ENCODE peak calls at places on chromosomes 11 and 22, in nine cellular contexts. K, S, F, Z, P, A, Y, M and T are unnamed samples.

GRCh38 chr11:43245471-43245870 is 66.3 kb upstream of the API5 start:
- DNase-seq in K (no peak), S (no peak), F (no peak), Z (no peak), P (peak), A (peak), Y (no peak), M (no peak), T (no peak)

GRCh38 chr22:32623943-32624342 is 149.3 kb downstream of the FBXO7 start:
- DNase-seq in K (peak), S (no peak), F (no peak), Z (no peak), P (peak), A (peak), Y (no peak), M (no peak), T (peak)

GRCh38 chr22:45254789-45255261 is 14.1 kb upstream of the KIAA0930 start:
- DNase-seq in K (no peak), S (no peak), F (no peak), Z (no peak), P (no peak), A (no peak), Y (no peak), M (no peak), T (no peak)

GRCh38 chr11:5600374-5600851 is 4.0 kb downstream of the TRIM6 start:
- DNase-seq in K (peak), S (peak), F (peak), Z (no peak), P (peak), A (peak), Y (peak), M (peak), T (peak)

GRCh38 chr11:102081313-102081712 is 28.9 kb upstream of the YAP1 start:
- DNase-seq in K (no peak), S (no peak), F (no peak), Z (no peak), P (no peak), A (no peak), Y (no peak), M (no peak), T (no peak)

GRCh38 chr22:32444068-32444467 is 20.2 kb downstream of the BPIFC start:
- DNase-seq in K (peak), S (no peak), F (peak), Z (peak), P (no peak), A (peak), Y (peak), M (no peak), T (no peak)

GRCh38 chr11:8268530-8269461 is 5.1 kb upstream of the LMO1 start:
- DNase-seq in K (no peak), S (no peak), F (no peak), Z (no peak), P (no peak), A (no peak), Y (peak), M (peak), T (no peak)

GRCh38 chr11:125370561-125371389 is 125.3 kb downstream of the FEZ1 start:
- DNase-seq in K (no peak), S (no peak), F (no peak), Z (no peak), P (no peak), A (no peak), Y (peak), M (no peak), T (peak)

GRCh38 chr11:66341502-66342126 is 3.3 kb downstream of the BRMS1 start:
- DNase-seq in K (no peak), S (peak), F (no peak), Z (no peak), P (no peak), A (no peak), Y (no peak), M (no peak), T (no peak)

GRCh38 chr11:44493929-44494328 is 71.5 kb upstream of the CD82 start:
- DNase-seq in K (no peak), S (no peak), F (no peak), Z (no peak), P (no peak), A (no peak), Y (no peak), M (peak), T (no peak)

GRCh38 chr11:48123249-48123875 is 93.2 kb upstream of the OR4B1 start:
- DNase-seq in K (no peak), S (no peak), F (no peak), Z (no peak), P (no peak), A (no peak), Y (no peak), M (no peak), T (no peak)

GRCh38 chr22:50587407-50587806 is 4.8 kb upstream of the CHKB start:
- DNase-seq in K (no peak), S (no peak), F (no peak), Z (no peak), P (no peak), A (no peak), Y (no peak), M (no peak), T (no peak)

GRCh38 chr11:132559371-132560036 is 972.8 kb downstream of the OPCML start:
- DNase-seq in K (no peak), S (no peak), F (no peak), Z (no peak), P (no peak), A (no peak), Y (no peak), M (no peak), T (no peak)

GRCh38 chr22:29328566-29329500 is 13.3 kb upstream of the RASL10A start:
- DNase-seq in K (no peak), S (peak), F (no peak), Z (no peak), P (no peak), A (no peak), Y (no peak), M (no peak), T (no peak)

GRCh38 chr11:71194702-71195101 is 57.7 kb downstream of the SHANK2 start:
- DNase-seq in K (no peak), S (no peak), F (no peak), Z (no peak), P (no peak), A (no peak), Y (peak), M (no peak), T (no peak)

GRCh38 chr11:46979358-46979757 is 42.8 kb downstream of the CSTPP1 start:
- DNase-seq in K (no peak), S (no peak), F (no peak), Z (no peak), P (no peak), A (no peak), Y (no peak), M (no peak), T (no peak)

GRCh38 chr11:6413791-6414231 is 5.1 kb downstream of the APBB1 start:
- DNase-seq in K (no peak), S (no peak), F (no peak), Z (no peak), P (no peak), A (no peak), Y (no peak), M (peak), T (no peak)

GRCh38 chr22:26406118-26406517 is 22.9 kb upstream of the ASPHD2 start:
- DNase-seq in K (peak), S (no peak), F (no peak), Z (no peak), P (no peak), A (no peak), Y (no peak), M (no peak), T (no peak)

GRCh38 chr11:7488681-7489080 is 3.4 kb downstream of the OLFML1 start:
- DNase-seq in K (no peak), S (no peak), F (no peak), Z (no peak), P (no peak), A (no peak), Y (no peak), M (no peak), T (no peak)

GRCh38 chr11:94330789-94331188 is 26.4 kb downstream of the IZUMO1R start:
- DNase-seq in K (no peak), S (no peak), F (no peak), Z (peak), P (no peak), A (no peak), Y (no peak), M (no peak), T (no peak)

GRCh38 chr22:17753401-17753989 is 20.8 kb downstream of the BID start:
- DNase-seq in K (no peak), S (no peak), F (no peak), Z (peak), P (no peak), A (no peak), Y (no peak), M (no peak), T (no peak)

GRCh38 chr11:128784059-128784804 is 82.9 kb downstream of the KCNJ1 start:
- DNase-seq in K (no peak), S (no peak), F (no peak), Z (no peak), P (no peak), A (no peak), Y (no peak), M (no peak), T (no peak)

GRCh38 chr11:59157433-59157832 is 14.5 kb upstream of the DTX4 start:
- DNase-seq in K (no peak), S (no peak), F (no peak), Z (no peak), P (no peak), A (no peak), Y (no peak), M (no peak), T (no peak)

GRCh38 chr11:3614742-3615171 is 27.0 kb downstream of the ART5 start:
- DNase-seq in K (no peak), S (no peak), F (no peak), Z (no peak), P (no peak), A (no peak), Y (no peak), M (no peak), T (no peak)

GRCh38 chr11:94128171-94128745 is 383 bp upstream of the PANX1 start:
- DNase-seq in K (no peak), S (peak), F (peak), Z (no peak), P (no peak), A (no peak), Y (no peak), M (no peak), T (no peak)

GRCh38 chr11:78647986-78648875 is 73.6 kb upstream of the NARS2 start:
- DNase-seq in K (no peak), S (no peak), F (no peak), Z (no peak), P (no peak), A (no peak), Y (no peak), M (no peak), T (no peak)

GRCh38 chr22:37178350-37179125 is 9.5 kb downstream of the C1QTNF6 start:
- DNase-seq in K (peak), S (peak), F (no peak), Z (peak), P (no peak), A (no peak), Y (peak), M (no peak), T (peak)

GRCh38 chr11:36186340-36186739 is 102.9 kb downstream of the COMMD9 start:
- DNase-seq in K (no peak), S (no peak), F (no peak), Z (no peak), P (no peak), A (no peak), Y (no peak), M (no peak), T (peak)

GRCh38 chr22:49079743-49080500 is 747.8 kb downstream of the BRD1 start:
- DNase-seq in K (no peak), S (no peak), F (no peak), Z (no peak), P (no peak), A (no peak), Y (no peak), M (no peak), T (no peak)

DNA sequence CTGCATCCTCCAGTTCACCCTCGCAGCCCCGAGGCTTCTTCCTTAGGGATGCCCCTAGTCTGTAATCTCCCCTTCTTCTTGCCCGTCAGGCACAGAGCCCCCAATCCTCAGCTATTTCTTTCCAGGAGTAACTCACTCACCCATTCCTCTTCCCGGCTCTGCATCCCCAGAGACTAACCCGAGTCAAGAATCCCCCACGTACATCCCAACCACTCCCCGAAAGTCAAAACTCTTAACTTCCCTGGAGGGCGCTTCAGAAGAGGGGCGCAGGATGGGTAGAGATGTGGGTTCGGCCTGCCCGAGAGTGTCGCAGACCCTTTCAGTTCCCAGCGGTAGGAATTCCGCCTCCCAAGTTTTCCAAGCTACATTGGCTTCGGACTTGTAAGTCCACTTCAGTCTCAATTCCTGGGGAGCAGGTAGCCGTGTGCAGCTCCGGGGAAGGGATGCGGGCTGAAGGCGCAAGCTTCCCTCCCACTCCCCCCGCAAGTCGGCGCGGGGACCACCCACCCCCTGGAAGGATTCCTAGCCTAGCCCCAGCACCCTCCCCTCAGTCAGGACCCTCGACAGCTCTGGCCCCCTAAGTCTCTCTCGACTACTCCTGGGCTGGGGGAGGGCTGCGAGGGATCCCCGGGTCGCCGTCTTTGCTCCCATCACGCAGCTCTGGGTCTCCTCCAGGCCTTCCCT is 871 bp downstream of the BDNF start:
- DNase-seq in K (no peak), S (no peak), F (no peak), Z (no peak), P (no peak), A (no peak), Y (no peak), M (peak), T (no peak)
- TF ChIP-seq CTCF in K (no peak), S (no peak), F (no peak), Z (peak), P (no peak), A (no peak), Y (no peak), M (no peak), T (peak)

DNA sequence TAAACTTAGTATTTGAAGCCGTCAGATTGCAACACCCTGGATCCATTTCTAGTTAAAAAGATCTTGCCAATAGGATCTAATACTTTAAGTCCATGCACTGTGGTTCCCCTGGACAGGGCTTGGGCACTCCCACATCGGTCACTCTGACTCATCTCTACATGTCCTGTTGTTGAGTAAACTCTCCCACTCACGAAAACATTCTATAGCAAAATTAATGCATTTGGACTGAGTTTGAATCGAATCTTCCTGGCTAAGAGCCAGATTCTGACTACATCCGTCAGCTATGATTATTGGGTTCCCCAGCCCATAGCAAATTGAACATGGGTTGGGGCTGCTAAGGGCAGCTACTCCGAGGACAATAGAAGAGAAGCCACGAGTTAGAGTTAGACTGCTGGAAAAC is 182.1 kb upstream of the SORL1-AS1 start:
- DNase-seq in K (no peak), S (no peak), F (no peak), Z (no peak), P (no peak), A (no peak), Y (no peak), M (no peak), T (no peak)
- H3K4me3 ChIP-seq in K (no peak), S (no peak), F (no peak), Z (no peak), P (no peak), A (no peak), Y (no peak), M (no peak), T (no peak)

DNA sequence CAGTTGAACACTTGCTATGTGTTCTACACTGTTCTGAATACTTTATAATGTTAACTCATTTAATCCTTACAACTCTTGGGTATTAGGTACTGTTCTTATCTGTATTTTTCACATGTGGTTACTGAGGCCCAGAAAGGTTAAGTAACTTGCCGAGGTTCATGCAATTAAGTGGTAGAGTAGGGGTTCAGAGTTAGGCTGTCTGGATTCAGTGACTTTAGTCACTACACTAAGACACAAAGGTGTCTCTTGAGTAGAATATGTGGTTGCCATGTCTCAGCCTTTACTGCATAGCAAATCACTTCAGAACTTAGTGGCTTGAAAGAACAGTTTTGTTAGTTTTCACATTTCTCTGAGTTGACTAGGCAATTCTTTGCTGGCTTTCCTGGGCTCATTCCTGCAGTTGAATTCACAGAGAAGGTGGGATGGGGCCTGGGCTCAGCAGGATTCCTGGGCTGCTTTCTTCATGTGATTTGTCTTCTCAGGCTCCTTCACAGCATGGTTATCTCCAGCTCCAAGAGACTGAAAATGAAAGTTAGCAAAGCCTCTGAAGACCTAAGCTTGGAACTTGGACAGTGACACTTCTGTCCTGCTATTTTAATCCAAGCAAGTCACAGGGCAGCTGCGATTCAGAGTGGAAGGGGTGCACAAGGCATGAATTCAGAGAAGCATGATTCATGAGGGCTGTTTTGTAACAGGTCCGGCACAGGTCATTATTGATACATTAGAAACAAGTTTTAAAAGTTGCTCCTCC is 68.2 kb downstream of the SPECC1L start:
- DNase-seq in K (no peak), S (no peak), F (no peak), Z (peak), P (no peak), A (no peak), Y (no peak), M (peak), T (no peak)
- TF ChIP-seq CTCF in K (no peak), S (no peak), F (no peak), Z (no peak), P (no peak), A (no peak), Y (no peak), M (no peak), T (no peak)

GRCh38 chr11:110948112-110948511 is 235.9 kb upstream of the ARHGAP20 start:
- DNase-seq in K (peak), S (no peak), F (no peak), Z (no peak), P (no peak), A (no peak), Y (no peak), M (no peak), T (no peak)

GRCh38 chr11:110951041-110951440 is 238.8 kb upstream of the ARHGAP20 start:
- DNase-seq in K (no peak), S (no peak), F (no peak), Z (no peak), P (no peak), A (no peak), Y (no peak), M (no peak), T (no peak)

GRCh38 chr11:110955797-110956196 is 243.6 kb upstream of the ARHGAP20 start:
- DNase-seq in K (no peak), S (no peak), F (no peak), Z (peak), P (no peak), A (no peak), Y (no peak), M (no peak), T (no peak)

GRCh38 chr11:110952150-110952549 is 239.9 kb upstream of the ARHGAP20 start:
- DNase-seq in K (no peak), S (no peak), F (no peak), Z (no peak), P (no peak), A (no peak), Y (no peak), M (no peak), T (no peak)

GRCh38 chr11:110951609-110952008 is 239.4 kb upstream of the ARHGAP20 start:
- DNase-seq in K (no peak), S (no peak), F (no peak), Z (no peak), P (no peak), A (no peak), Y (no peak), M (no peak), T (no peak)
- H3K4me3 ChIP-seq in K (no peak), S (no peak), F (no peak), Z (no peak), P (no peak), A (no peak), Y (no peak), M (no peak), T (no peak)

GRCh38 chr22:28054622-28054871 is 135.5 kb upstream of the PITPNB start:
- DNase-seq in K (no peak), S (no peak), F (no peak), Z (no peak), P (no peak), A (no peak), Y (no peak), M (no peak), T (no peak)

GRCh38 chr22:28052818-28053217 is 133.8 kb upstream of the PITPNB start:
- DNase-seq in K (no peak), S (no peak), F (no peak), Z (no peak), P (no peak), A (no peak), Y (no peak), M (no peak), T (no peak)

GRCh38 chr22:28051091-28051786 is 132.2 kb upstream of the PITPNB start:
- DNase-seq in K (no peak), S (no peak), F (no peak), Z (no peak), P (no peak), A (no peak), Y (no peak), M (no peak), T (no peak)

GRCh38 chr22:28053871-28054621 is 135.0 kb upstream of the PITPNB start:
- DNase-seq in K (no peak), S (no peak), F (no peak), Z (no peak), P (no peak), A (no peak), Y (no peak), M (no peak), T (no peak)

DNA sequence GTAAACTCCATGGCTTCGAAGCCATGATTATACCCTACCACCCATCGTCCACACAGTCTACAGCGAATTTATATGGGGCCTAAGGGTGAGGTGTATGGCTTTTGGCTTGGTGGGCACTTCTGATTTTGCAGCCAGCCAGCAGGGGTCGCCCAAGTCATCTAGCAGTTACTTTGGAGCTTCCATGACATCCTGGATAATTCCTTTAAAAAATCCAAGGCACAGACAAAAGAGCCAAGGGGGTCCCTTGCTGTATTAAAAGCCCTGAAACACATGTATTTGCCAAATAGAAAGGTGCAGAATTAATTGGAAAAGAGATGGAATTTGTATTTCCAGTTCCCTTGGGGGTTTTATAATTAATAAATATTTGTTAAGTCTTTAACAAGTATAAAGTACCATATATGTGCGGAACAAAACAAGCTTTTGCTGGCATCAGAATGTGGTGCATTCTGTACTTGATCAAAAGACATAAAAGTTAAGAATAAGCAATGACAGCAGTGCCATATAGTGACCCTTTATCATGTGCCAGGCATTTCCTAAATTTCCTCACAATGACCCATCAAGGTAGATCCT is 132.8 kb upstream of the PITPNB start:
- DNase-seq in K (peak), S (no peak), F (peak), Z (no peak), P (peak), A (no peak), Y (peak), M (peak), T (no peak)
- TF ChIP-seq CTCF in K (peak), S (peak), F (peak), Z (peak), P (peak), A (peak), Y (peak), M (peak), T (peak)

GRCh38 chr11:120197254-120197891 is 13.5 kb upstream of the OAF start:
- DNase-seq in K (no peak), S (no peak), F (no peak), Z (no peak), P (no peak), A (no peak), Y (peak), M (no peak), T (no peak)
- H3K4me3 ChIP-seq in K (no peak), S (no peak), F (no peak), Z (no peak), P (no peak), A (no peak), Y (no peak), M (no peak), T (no peak)